ENCODE peak calls at places on chromosome 1, in six cellular contexts. P, T, U, I, K and R are unnamed samples.

GRCh38 chr1:228101994-228102790 is 933 bp downstream of the C1orf35 start:
- DNase-seq in U (peak; percentile 48), K (no peak), T (peak; percentile 61), P (no peak), I (peak; percentile 62), R (no peak)

GRCh38 chr1:110288111-110288510 is 51.1 kb upstream of the RBM15 start:
- DNase-seq in T (no peak), U (no peak), P (no peak), I (no peak), K (no peak), R (peak; percentile 24)

GRCh38 chr1:168991667-168992475 is 114.6 kb upstream of the ATP1B1 start:
- DNase-seq in T (no peak), K (no peak), I (no peak), P (no peak), U (no peak), R (no peak)

GRCh38 chr1:155940993-155941844 is at the start of gene RXFP4:
- DNase-seq in T (no peak), P (no peak), I (peak; percentile 38), U (no peak), K (no peak), R (no peak)

GRCh38 chr1:182484531-182485257 is 34.7 kb downstream of the RGSL1 start:
- DNase-seq in U (no peak), K (no peak), I (peak; percentile 23), P (no peak), T (no peak), R (no peak)

GRCh38 chr1:204302769-204303168 is 57.0 kb downstream of the PLEKHA6 start:
- DNase-seq in I (no peak), U (no peak), T (no peak), K (no peak), P (no peak), R (no peak)

GRCh38 chr1:36136535-36136934 is 11.5 kb upstream of the COL8A2 start:
- DNase-seq in P (no peak), U (peak; percentile 54), T (no peak), I (no peak), K (no peak), R (no peak)

GRCh38 chr1:42962641-42963377 is 4.1 kb upstream of the SLC2A1 start:
- DNase-seq in U (no peak), K (no peak), T (no peak), I (peak; percentile 16), P (no peak), R (peak; percentile 100)

GRCh38 chr1:53077599-53077965 is 15.6 kb downstream of the PODN start:
- DNase-seq in U (peak; percentile 9), P (no peak), I (no peak), K (no peak), T (no peak), R (no peak)

GRCh38 chr1:198543670-198544260 is 3.3 kb upstream of the ATP6V1G3 start:
- DNase-seq in U (no peak), K (no peak), T (no peak), I (no peak), P (no peak), R (no peak)

GRCh38 chr1:224534731-224535130 is 81.4 kb upstream of the CNIH3 start:
- DNase-seq in T (no peak), P (no peak), U (no peak), I (no peak), K (no peak), R (peak; percentile 63)

GRCh38 chr1:43648448-43648847 is 1.5 kb upstream of the KDM4A start:
- DNase-seq in K (no peak), P (no peak), U (no peak), T (no peak), I (no peak), R (no peak)

GRCh38 chr1:194338241-194338948 is 1152.0 kb upstream of the B3GALT2 start:
- DNase-seq in I (no peak), T (no peak), P (no peak), K (no peak), U (no peak), R (no peak)

GRCh38 chr1:232876506-232877360 is 71.5 kb downstream of the MAP10 start:
- DNase-seq in K (no peak), P (no peak), I (no peak), T (no peak), U (no peak), R (no peak)

GRCh38 chr1:93707956-93708355 is 26.3 kb upstream of the BCAR3 start:
- DNase-seq in K (no peak), P (no peak), U (no peak), T (no peak), I (no peak), R (no peak)

GRCh38 chr1:159341736-159342135 is 39.6 kb downstream of the FCER1A start:
- DNase-seq in U (no peak), I (no peak), K (no peak), P (no peak), T (no peak), R (no peak)

GRCh38 chr1:172566196-172566997 is 33.4 kb downstream of the SUCO start:
- DNase-seq in I (no peak), K (no peak), U (no peak), P (no peak), T (no peak), R (no peak)

GRCh38 chr1:17119744-17120482 is 662 bp upstream of the PADI2 start:
- DNase-seq in U (no peak), K (no peak), P (no peak), I (no peak), T (no peak), R (no peak)